ENCODE peak calls at places on chromosomes 3 and 15, in four cellular contexts. One of them, this sample, is unnamed.

GRCh38 chr3:38573606-38574005 is 75.9 kb downstream of the SCN5A start:
- DNase-seq in GM12878: no peak
- DNase-seq in HL-60: no peak
- DNase-seq in K562: no peak
- DNase-seq in this sample: no peak

GRCh38 chr3:11071096-11071755 is 78.7 kb downstream of the SLC6A1 start:
- DNase-seq in K562: no peak
- DNase-seq in GM12878: no peak
- DNase-seq in HL-60: no peak
- DNase-seq in this sample: no peak

GRCh38 chr3:12507871-12508281 is 23.6 kb downstream of the TSEN2 start:
- DNase-seq in K562: no peak
- DNase-seq in GM12878: no peak
- DNase-seq in HL-60: no peak
- DNase-seq in this sample: no peak

GRCh38 chr15:33396457-33396856 is 85.7 kb downstream of the RYR3 start:
- DNase-seq in GM12878: no peak
- DNase-seq in K562: no peak
- DNase-seq in HL-60: no peak
- DNase-seq in this sample: no peak

GRCh38 chr15:40999190-40999589 is 45.9 kb downstream of the CHAC1 start:
- DNase-seq in GM12878: no peak
- DNase-seq in K562: no peak
- DNase-seq in HL-60: no peak
- DNase-seq in this sample: no peak

GRCh38 chr3:196120291-196120951 is 38.5 kb upstream of the TFRC start:
- DNase-seq in GM12878: no peak
- DNase-seq in K562: no peak
- DNase-seq in HL-60: peak; percentile 94
- DNase-seq in this sample: no peak

GRCh38 chr3:170909129-170909903 is 879 bp upstream of the EIF5A2 start:
- DNase-seq in HL-60: no peak
- DNase-seq in GM12878: no peak
- DNase-seq in K562: no peak
- DNase-seq in this sample: no peak

GRCh38 chr15:47184405-47185221 is 532.7 kb upstream of the SEMA6D start:
- DNase-seq in K562: no peak
- DNase-seq in GM12878: no peak
- DNase-seq in HL-60: no peak
- DNase-seq in this sample: no peak

GRCh38 chr3:127531821-127532220 is 58.7 kb downstream of the TPRA1 start:
- DNase-seq in K562: no peak
- DNase-seq in GM12878: no peak
- DNase-seq in HL-60: no peak
- DNase-seq in this sample: no peak

GRCh38 chr15:31347067-31347975 is 20.7 kb downstream of the KLF13 start:
- DNase-seq in GM12878: no peak
- DNase-seq in K562: no peak
- DNase-seq in HL-60: no peak
- DNase-seq in this sample: no peak

GRCh38 chr3:111112913-111113312 is 41.3 kb downstream of the NECTIN3 start:
- DNase-seq in GM12878: no peak
- DNase-seq in K562: no peak
- DNase-seq in HL-60: no peak
- DNase-seq in this sample: no peak

GRCh38 chr3:170458285-170458684 is 39.6 kb downstream of the CLDN11 start:
- DNase-seq in K562: no peak
- DNase-seq in GM12878: no peak
- DNase-seq in HL-60: no peak
- DNase-seq in this sample: no peak

GRCh38 chr3:38204599-38205471 is 39.5 kb downstream of the OXSR1 start:
- DNase-seq in GM12878: no peak
- DNase-seq in HL-60: no peak
- DNase-seq in K562: no peak
- DNase-seq in this sample: no peak

GRCh38 chr15:36428102-36428845 is 151.2 kb upstream of the CDIN1 start:
- DNase-seq in K562: peak; percentile 75
- DNase-seq in GM12878: no peak
- DNase-seq in HL-60: no peak
- DNase-seq in this sample: no peak

GRCh38 chr15:84833447-84833846 is 16.3 kb downstream of the ALPK3 start:
- DNase-seq in GM12878: no peak
- DNase-seq in K562: no peak
- DNase-seq in HL-60: no peak
- DNase-seq in this sample: no peak

GRCh38 chr15:31400222-31400927 is 73.7 kb downstream of the KLF13 start:
- DNase-seq in GM12878: no peak
- DNase-seq in HL-60: no peak
- DNase-seq in K562: no peak
- DNase-seq in this sample: no peak

GRCh38 chr3:127320529-127321121 is 32.8 kb upstream of the PRR20G start:
- DNase-seq in K562: no peak
- DNase-seq in GM12878: no peak
- DNase-seq in HL-60: no peak
- DNase-seq in this sample: no peak

GRCh38 chr3:143668924-143669790 is 179.1 kb downstream of the SLC9A9 start:
- DNase-seq in HL-60: no peak
- DNase-seq in K562: no peak
- DNase-seq in GM12878: peak; percentile 71
- DNase-seq in this sample: no peak

GRCh38 chr3:42751609-42752008 is 21.4 kb downstream of the CCDC13 start:
- DNase-seq in K562: no peak
- DNase-seq in HL-60: no peak
- DNase-seq in GM12878: no peak
- DNase-seq in this sample: no peak

GRCh38 chr3:17432237-17432636 is 310.2 kb downstream of the TBC1D5 start:
- DNase-seq in K562: no peak
- DNase-seq in HL-60: no peak
- DNase-seq in GM12878: no peak
- DNase-seq in this sample: no peak

GRCh38 chr15:58410353-58410752 is 21.4 kb upstream of the LIPC start:
- DNase-seq in GM12878: peak; percentile 27
- DNase-seq in HL-60: no peak
- DNase-seq in K562: no peak
- DNase-seq in this sample: no peak

GRCh38 chr3:127639173-127640030 is 10.4 kb downstream of the PODXL2 start:
- DNase-seq in HL-60: no peak
- DNase-seq in GM12878: no peak
- DNase-seq in K562: no peak
- DNase-seq in this sample: no peak

GRCh38 chr3:36362216-36362615 is 18.1 kb upstream of the STAC start:
- DNase-seq in K562: no peak
- DNase-seq in HL-60: no peak
- DNase-seq in GM12878: no peak
- DNase-seq in this sample: no peak

GRCh38 chr15:101404245-101404644 is 85.3 kb downstream of the PCSK6 start:
- DNase-seq in GM12878: no peak
- DNase-seq in HL-60: no peak
- DNase-seq in K562: no peak
- DNase-seq in this sample: no peak

GRCh38 chr3:37173806-37174205 is 576 bp downstream of the LRRFIP2 start:
- DNase-seq in GM12878: no peak
- DNase-seq in K562: no peak
- DNase-seq in HL-60: no peak
- DNase-seq in this sample: no peak

GRCh38 chr3:181487236-181487978 is 224.3 kb upstream of the SOX2 start:
- DNase-seq in HL-60: no peak
- DNase-seq in GM12878: no peak
- DNase-seq in K562: no peak
- DNase-seq in this sample: no peak

GRCh38 chr15:66682246-66682645 is 19.8 kb upstream of the SMAD6 start:
- DNase-seq in GM12878: no peak
- DNase-seq in HL-60: no peak
- DNase-seq in K562: no peak
- DNase-seq in this sample: no peak

GRCh38 chr3:158683216-158683975 is 10.9 kb upstream of the LXN start:
- DNase-seq in GM12878: no peak
- DNase-seq in HL-60: no peak
- DNase-seq in K562: no peak
- DNase-seq in this sample: no peak
- TF ChIP-seq SPI1 in GM12878: no peak
- TF ChIP-seq SPI1 in HL-60: no peak
- TF ChIP-seq SPI1 in K562: no peak
- TF ChIP-seq SPI1 in this sample: no peak

DNA sequence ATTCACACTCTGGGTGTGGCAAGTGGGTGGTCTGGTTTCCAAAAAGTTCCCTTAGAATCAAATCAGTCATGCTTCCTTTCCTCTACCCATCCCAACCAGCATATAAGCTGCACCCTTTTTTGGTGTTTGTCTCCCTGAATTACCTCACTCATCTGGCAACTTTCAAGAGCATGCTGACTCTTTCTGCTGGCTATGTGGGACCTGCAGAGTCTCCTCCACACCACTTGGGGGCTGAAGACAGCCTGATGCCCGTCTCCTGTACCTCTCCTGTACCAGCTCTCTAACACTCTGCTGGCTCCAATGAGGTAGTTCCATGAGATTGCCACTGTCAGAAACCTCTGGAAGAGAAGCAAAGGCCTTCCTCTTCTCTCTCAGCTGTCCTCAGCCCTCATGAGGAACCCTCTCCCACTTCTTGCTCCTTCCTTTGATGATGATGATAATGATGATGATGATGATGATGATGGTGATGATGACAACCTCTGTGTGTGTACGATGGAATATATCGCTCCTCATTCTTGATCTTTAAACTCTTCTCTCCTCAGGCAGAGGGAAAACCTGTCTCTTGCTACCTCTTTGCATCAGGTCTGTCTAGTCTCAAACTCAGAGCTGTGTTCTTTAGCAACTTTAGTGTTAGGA is 257.4 kb downstream of the ZNF621 start:
- DNase-seq in GM12878: no peak
- DNase-seq in K562: no peak
- DNase-seq in HL-60: no peak
- DNase-seq in this sample: no peak
- TF ChIP-seq SPI1 in GM12878: no peak
- TF ChIP-seq SPI1 in K562: no peak
- TF ChIP-seq SPI1 in HL-60: no peak
- TF ChIP-seq SPI1 in this sample: no peak

GRCh38 chr3:156630773-156631093 is 43.7 kb upstream of the TIPARP start:
- DNase-seq in K562: no peak
- DNase-seq in HL-60: no peak
- DNase-seq in GM12878: no peak
- DNase-seq in this sample: no peak
- TF ChIP-seq SPI1 in K562: no peak
- TF ChIP-seq SPI1 in HL-60: no peak
- TF ChIP-seq SPI1 in GM12878: no peak
- TF ChIP-seq SPI1 in this sample: no peak

GRCh38 chr3:24135280-24135679 is 190.2 kb downstream of the NR1D2 start:
- DNase-seq in GM12878: no peak
- DNase-seq in HL-60: no peak
- DNase-seq in K562: no peak
- DNase-seq in this sample: no peak
- TF ChIP-seq SPI1 in GM12878: no peak
- TF ChIP-seq SPI1 in HL-60: no peak
- TF ChIP-seq SPI1 in K562: no peak
- TF ChIP-seq SPI1 in this sample: no peak

GRCh38 chr3:66406186-66406585 is 94.6 kb downstream of the LRIG1 start:
- DNase-seq in GM12878: no peak
- DNase-seq in HL-60: no peak
- DNase-seq in K562: no peak
- DNase-seq in this sample: no peak
- TF ChIP-seq SPI1 in GM12878: no peak
- TF ChIP-seq SPI1 in HL-60: no peak
- TF ChIP-seq SPI1 in K562: no peak
- TF ChIP-seq SPI1 in this sample: no peak

GRCh38 chr3:150409527-150410310 is 1.6 kb downstream of the TSC22D2 start:
- DNase-seq in HL-60: peak; percentile 23
- DNase-seq in GM12878: no peak
- DNase-seq in K562: peak; percentile 52
- DNase-seq in this sample: peak; percentile 34
- TF ChIP-seq SPI1 in HL-60: no peak
- TF ChIP-seq SPI1 in GM12878: no peak
- TF ChIP-seq SPI1 in K562: no peak
- TF ChIP-seq SPI1 in this sample: no peak

DNA sequence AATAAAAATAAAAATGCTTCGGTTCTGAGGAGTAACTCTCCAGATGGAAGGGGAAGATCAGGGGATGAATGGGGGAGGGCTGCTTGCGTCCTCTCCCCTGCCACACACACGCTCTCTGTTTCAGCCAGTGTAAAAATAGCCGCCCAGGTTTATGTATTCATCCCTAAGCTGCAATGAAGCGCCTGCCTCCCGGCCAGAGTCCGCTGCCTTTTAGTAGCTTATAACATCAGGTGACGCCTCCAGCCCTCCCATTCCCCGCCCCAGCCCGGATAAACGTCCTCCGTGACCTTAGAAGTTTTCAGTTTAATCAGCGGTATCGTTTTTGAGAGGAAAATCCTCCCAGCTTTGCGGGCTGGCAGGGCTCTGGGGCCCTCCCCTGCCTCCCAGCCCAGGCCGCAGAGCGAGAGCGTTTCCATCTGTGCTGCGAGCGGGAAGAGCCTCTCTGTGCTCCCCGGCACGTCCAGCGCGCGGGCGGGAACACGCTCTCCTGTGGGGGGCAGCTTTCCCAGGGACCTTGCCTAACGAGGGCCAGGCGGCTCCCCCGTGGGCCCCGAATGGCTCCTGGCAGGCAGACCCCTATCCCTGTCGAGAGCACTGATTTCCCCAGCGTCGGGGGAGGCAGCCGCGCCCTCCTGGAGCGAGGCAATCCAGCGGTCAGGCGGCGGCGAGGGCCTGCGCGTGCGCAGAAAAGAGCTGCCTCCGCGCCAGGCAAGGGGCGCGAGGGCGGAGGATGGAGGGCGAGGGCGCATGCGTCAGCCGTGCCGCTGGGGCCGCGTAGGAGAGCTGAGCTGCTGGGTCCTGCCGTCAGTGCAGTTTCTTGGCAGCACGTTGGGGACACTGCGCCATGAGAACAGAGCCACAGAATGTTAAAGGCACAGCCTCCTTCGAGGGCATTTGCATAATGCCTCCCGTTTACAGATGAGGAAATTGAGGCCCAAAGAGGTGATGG is 71.2 kb downstream of the CCNL1 start:
- DNase-seq in K562: peak; percentile 98
- DNase-seq in HL-60: peak; percentile 72
- DNase-seq in GM12878: peak; percentile 93
- DNase-seq in this sample: peak; percentile 88
- TF ChIP-seq SPI1 in K562: no peak
- TF ChIP-seq SPI1 in HL-60: no peak
- TF ChIP-seq SPI1 in GM12878: no peak
- TF ChIP-seq SPI1 in this sample: no peak

GRCh38 chr15:70378126-70379031 is 280.7 kb upstream of the TLE3 start:
- DNase-seq in K562: no peak
- DNase-seq in GM12878: no peak
- DNase-seq in HL-60: no peak
- DNase-seq in this sample: no peak
- TF ChIP-seq SPI1 in K562: no peak
- TF ChIP-seq SPI1 in GM12878: no peak
- TF ChIP-seq SPI1 in HL-60: no peak
- TF ChIP-seq SPI1 in this sample: no peak

DNA sequence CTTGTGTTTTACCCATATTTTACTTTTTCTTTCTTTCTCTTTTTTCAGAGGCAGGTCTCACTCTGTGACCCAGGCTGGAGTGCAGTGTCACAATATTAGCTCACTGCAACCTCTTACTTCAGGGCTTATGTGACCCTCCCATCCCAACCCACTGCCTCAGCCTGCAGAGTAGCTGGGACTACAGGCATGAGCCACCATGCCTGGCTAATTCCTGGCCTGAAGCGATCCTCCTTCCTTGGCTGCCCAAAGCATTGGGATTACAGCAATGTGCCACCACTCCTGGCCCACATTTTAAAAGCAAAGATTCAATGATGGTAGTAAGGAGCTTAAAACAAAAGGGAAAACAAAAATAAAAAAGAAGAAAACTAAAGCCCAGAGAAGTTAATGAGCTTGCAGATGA is 11.1 kb upstream of the CDV3 start:
- DNase-seq in HL-60: no peak
- DNase-seq in GM12878: no peak
- DNase-seq in K562: no peak
- DNase-seq in this sample: no peak
- TF ChIP-seq SPI1 in HL-60: no peak
- TF ChIP-seq SPI1 in GM12878: no peak
- TF ChIP-seq SPI1 in K562: no peak
- TF ChIP-seq SPI1 in this sample: no peak

This sample was measured in GM12891.